ENCODE peak calls at places on chromosomes 16 and 17, in five cellular contexts. L is fibroblast of the aortic adventitia, I is COR-L47, O is Daoy, N is GM23338. G is an unnamed sample.

GRCh38 chr16:10957771-10958486 is 13.6 kb downstream of the CLEC16A start:
- DNase-seq in O (no peak), N (no peak), L (no peak), I (no peak), G (no peak)

GRCh38 chr16:75589301-75589700 is 23.1 kb downstream of the GABARAPL2 start:
- DNase-seq in N (no peak), O (no peak), I (no peak), L (no peak), G (no peak)

GRCh38 chr17:2192367-2193028 is 111.1 kb downstream of the SMG6 start:
- DNase-seq in O (peak; percentile 97), L (peak; percentile 99), N (no peak), I (no peak), G (peak; percentile 94)

GRCh38 chr17:74738051-74738996 is 1.3 kb downstream of the RAB37 start:
- DNase-seq in I (peak; percentile 19), O (peak; percentile 49), N (no peak), L (no peak), G (no peak)

GRCh38 chr16:88558457-88559442 is 11.5 kb upstream of the ZC3H18 start:
- DNase-seq in O (peak; percentile 74), I (peak; percentile 80), L (peak; percentile 70), N (peak; percentile 85), G (peak; percentile 68)

GRCh38 chr16:48393843-48394703 is 8.9 kb upstream of the SIAH1 start:
- DNase-seq in I (no peak), N (no peak), O (no peak), L (peak; percentile 78), G (no peak)

GRCh38 chr16:68227850-68228553 is 7.9 kb downstream of the ESRP2 start:
- DNase-seq in O (no peak), I (no peak), N (no peak), L (no peak), G (no peak)

GRCh38 chr17:64358261-64358788 is 32.3 kb downstream of the PECAM1 start:
- DNase-seq in L (no peak), I (peak; percentile 74), O (peak; percentile 30), N (no peak), G (no peak)

GRCh38 chr17:77829871-77830799 is 128.4 kb upstream of the TNRC6C start:
- DNase-seq in I (no peak), N (no peak), O (peak; percentile 89), L (peak; percentile 94), G (peak; percentile 71)

GRCh38 chr17:6648181-6648580 is 3.2 kb downstream of the MED31 start:
- DNase-seq in I (no peak), N (peak; percentile 44), L (no peak), O (no peak), G (peak; percentile 57)

GRCh38 chr16:27432600-27432957 is 30.6 kb downstream of the IL21R start:
- DNase-seq in O (peak; percentile 63), L (peak; percentile 71), N (no peak), I (no peak), G (peak; percentile 47)

GRCh38 chr17:77282524-77283515 is 142.1 kb downstream of the SEC14L1 start:
- DNase-seq in N (no peak), I (peak; percentile 26), O (peak; percentile 79), L (no peak), G (peak; percentile 94)

GRCh38 chr16:19168173-19169080 is at the start of gene SYT17:
- DNase-seq in N (peak; percentile 54), O (peak; percentile 25), L (no peak), I (peak; percentile 86), G (no peak)

GRCh38 chr17:56678249-56679144 is 85.0 kb downstream of the NOG start:
- DNase-seq in N (peak; percentile 52), L (no peak), I (no peak), O (no peak), G (no peak)

GRCh38 chr17:18184143-18185007 is 747 bp downstream of the ALKBH5 start:
- DNase-seq in N (peak; percentile 70), L (peak; percentile 42), I (no peak), O (peak; percentile 58), G (peak; percentile 42)

GRCh38 chr16:11675561-11676511 is 7.6 kb downstream of the SNN start:
- DNase-seq in N (peak; percentile 40), O (no peak), L (no peak), I (no peak), G (peak; percentile 64)

G was measured in ACHN.